ENCODE peak calls at places on chromosomes 1 and 21, in nine cellular contexts. One of them, this sample, is unnamed.

GRCh38 chr1:9315411-9316079 is 22.9 kb downstream of the SPSB1 start:
- DNase-seq in epithelial cell of esophagus: peak; percentile 71
- DNase-seq in AG04450: peak; percentile 69
- DNase-seq in uterus: no peak
- DNase-seq in fibroblast of the aortic adventitia: peak; percentile 36
- DNase-seq in bronchial epithelial cell: peak; percentile 69
- DNase-seq in HCT116: no peak
- DNase-seq in left ventricle myocardium inferior: peak; percentile 13
- DNase-seq in Peyer's patch: no peak
- DNase-seq in this sample: peak; percentile 69

GRCh38 chr1:9671377-9672140 is 20.0 kb downstream of the PIK3CD start:
- DNase-seq in epithelial cell of esophagus: peak; percentile 93
- DNase-seq in HCT116: peak; percentile 44
- DNase-seq in fibroblast of the aortic adventitia: no peak
- DNase-seq in AG04450: peak; percentile 68
- DNase-seq in bronchial epithelial cell: peak; percentile 96
- DNase-seq in left ventricle myocardium inferior: no peak
- DNase-seq in Peyer's patch: no peak
- DNase-seq in uterus: no peak
- DNase-seq in this sample: peak; percentile 63

GRCh38 chr1:198259336-198260109 is 102.7 kb downstream of the NEK7 start:
- DNase-seq in Peyer's patch: no peak
- DNase-seq in bronchial epithelial cell: no peak
- DNase-seq in HCT116: no peak
- DNase-seq in left ventricle myocardium inferior: no peak
- DNase-seq in fibroblast of the aortic adventitia: peak; percentile 28
- DNase-seq in epithelial cell of esophagus: no peak
- DNase-seq in AG04450: no peak
- DNase-seq in uterus: no peak
- DNase-seq in this sample: peak; percentile 42

GRCh38 chr1:97845805-97846204 is 75.0 kb downstream of the DPYD start:
- DNase-seq in left ventricle myocardium inferior: no peak
- DNase-seq in fibroblast of the aortic adventitia: no peak
- DNase-seq in epithelial cell of esophagus: no peak
- DNase-seq in uterus: no peak
- DNase-seq in AG04450: no peak
- DNase-seq in bronchial epithelial cell: no peak
- DNase-seq in Peyer's patch: no peak
- DNase-seq in HCT116: no peak
- DNase-seq in this sample: no peak

GRCh38 chr1:176374967-176375569 is 87.9 kb upstream of the PAPPA2 start:
- DNase-seq in AG04450: peak; percentile 23
- DNase-seq in fibroblast of the aortic adventitia: peak; percentile 83
- DNase-seq in Peyer's patch: peak; percentile 80
- DNase-seq in HCT116: peak; percentile 51
- DNase-seq in left ventricle myocardium inferior: peak; percentile 70
- DNase-seq in uterus: peak; percentile 73
- DNase-seq in epithelial cell of esophagus: peak; percentile 77
- DNase-seq in bronchial epithelial cell: peak; percentile 68
- DNase-seq in this sample: peak; percentile 79

GRCh38 chr21:44052071-44052829 is 40.1 kb downstream of the TRAPPC10 start:
- DNase-seq in fibroblast of the aortic adventitia: no peak
- DNase-seq in epithelial cell of esophagus: peak; percentile 7
- DNase-seq in uterus: no peak
- DNase-seq in Peyer's patch: no peak
- DNase-seq in left ventricle myocardium inferior: no peak
- DNase-seq in AG04450: no peak
- DNase-seq in bronchial epithelial cell: peak; percentile 15
- DNase-seq in HCT116: no peak
- DNase-seq in this sample: no peak

GRCh38 chr1:175826705-175827104 is 83.3 kb upstream of the TNR start:
- DNase-seq in HCT116: no peak
- DNase-seq in fibroblast of the aortic adventitia: no peak
- DNase-seq in epithelial cell of esophagus: no peak
- DNase-seq in left ventricle myocardium inferior: no peak
- DNase-seq in AG04450: no peak
- DNase-seq in bronchial epithelial cell: no peak
- DNase-seq in uterus: no peak
- DNase-seq in Peyer's patch: no peak
- DNase-seq in this sample: no peak

GRCh38 chr1:8062861-8063260 is 36.8 kb upstream of the ERRFI1 start:
- DNase-seq in fibroblast of the aortic adventitia: no peak
- DNase-seq in HCT116: no peak
- DNase-seq in uterus: no peak
- DNase-seq in Peyer's patch: no peak
- DNase-seq in bronchial epithelial cell: no peak
- DNase-seq in epithelial cell of esophagus: no peak
- DNase-seq in AG04450: no peak
- DNase-seq in left ventricle myocardium inferior: no peak
- DNase-seq in this sample: no peak

GRCh38 chr21:43634618-43635017 is 24.7 kb downstream of the HSF2BP start:
- DNase-seq in AG04450: no peak
- DNase-seq in bronchial epithelial cell: no peak
- DNase-seq in HCT116: no peak
- DNase-seq in fibroblast of the aortic adventitia: no peak
- DNase-seq in Peyer's patch: no peak
- DNase-seq in epithelial cell of esophagus: peak; percentile 24
- DNase-seq in uterus: no peak
- DNase-seq in left ventricle myocardium inferior: no peak
- DNase-seq in this sample: peak; percentile 60

GRCh38 chr1:113768916-113769598 is 9.8 kb upstream of the PHTF1 start:
- DNase-seq in Peyer's patch: no peak
- DNase-seq in epithelial cell of esophagus: no peak
- DNase-seq in uterus: no peak
- DNase-seq in bronchial epithelial cell: no peak
- DNase-seq in fibroblast of the aortic adventitia: no peak
- DNase-seq in AG04450: no peak
- DNase-seq in HCT116: no peak
- DNase-seq in left ventricle myocardium inferior: no peak
- DNase-seq in this sample: no peak

GRCh38 chr1:98991127-98992003 is 13.3 kb downstream of the PLPPR5 start:
- DNase-seq in uterus: no peak
- DNase-seq in HCT116: peak; percentile 40
- DNase-seq in bronchial epithelial cell: peak; percentile 99
- DNase-seq in left ventricle myocardium inferior: no peak
- DNase-seq in epithelial cell of esophagus: peak; percentile 95
- DNase-seq in AG04450: peak; percentile 47
- DNase-seq in fibroblast of the aortic adventitia: peak; percentile 88
- DNase-seq in Peyer's patch: no peak
- DNase-seq in this sample: peak; percentile 92

GRCh38 chr1:98988906-98989603 is 15.6 kb downstream of the PLPPR5 start:
- DNase-seq in bronchial epithelial cell: no peak
- DNase-seq in epithelial cell of esophagus: no peak
- DNase-seq in Peyer's patch: no peak
- DNase-seq in uterus: no peak
- DNase-seq in fibroblast of the aortic adventitia: peak; percentile 55
- DNase-seq in left ventricle myocardium inferior: no peak
- DNase-seq in HCT116: no peak
- DNase-seq in AG04450: no peak
- DNase-seq in this sample: peak; percentile 26

GRCh38 chr1:98992844-98993243 is 11.8 kb downstream of the PLPPR5 start:
- DNase-seq in AG04450: no peak
- DNase-seq in bronchial epithelial cell: no peak
- DNase-seq in Peyer's patch: no peak
- DNase-seq in left ventricle myocardium inferior: no peak
- DNase-seq in uterus: no peak
- DNase-seq in HCT116: no peak
- DNase-seq in epithelial cell of esophagus: no peak
- DNase-seq in fibroblast of the aortic adventitia: no peak
- DNase-seq in this sample: no peak
- H3K4me3 ChIP-seq in AG04450: no peak overlapping the region
- H3K4me3 ChIP-seq in bronchial epithelial cell: no peak overlapping the region
- H3K4me3 ChIP-seq in Peyer's patch: no peak overlapping the region
- H3K4me3 ChIP-seq in left ventricle myocardium inferior: no peak overlapping the region
- H3K4me3 ChIP-seq in uterus: no peak overlapping the region
- H3K4me3 ChIP-seq in HCT116: no peak overlapping the region
- H3K4me3 ChIP-seq in epithelial cell of esophagus: no peak overlapping the region
- H3K4me3 ChIP-seq in fibroblast of the aortic adventitia: no peak overlapping the region
- H3K4me3 ChIP-seq in this sample: no peak overlapping the region

GRCh38 chr1:199875337-199875736 is 152.2 kb upstream of the NR5A2 start:
- DNase-seq in bronchial epithelial cell: no peak
- DNase-seq in fibroblast of the aortic adventitia: no peak
- DNase-seq in epithelial cell of esophagus: no peak
- DNase-seq in Peyer's patch: no peak
- DNase-seq in HCT116: no peak
- DNase-seq in left ventricle myocardium inferior: no peak
- DNase-seq in AG04450: no peak
- DNase-seq in uterus: no peak
- DNase-seq in this sample: no peak
- TF ChIP-seq CTCF in bronchial epithelial cell: no peak
- TF ChIP-seq CTCF in fibroblast of the aortic adventitia: no peak
- TF ChIP-seq CTCF in epithelial cell of esophagus: no peak
- TF ChIP-seq CTCF in Peyer's patch: no peak
- TF ChIP-seq CTCF in HCT116: no peak
- TF ChIP-seq CTCF in left ventricle myocardium inferior: no peak
- TF ChIP-seq CTCF in AG04450: no peak
- TF ChIP-seq CTCF in uterus: no peak
- TF ChIP-seq CTCF in this sample: no peak

GRCh38 chr1:111990878-111991760 is 1.7 kb upstream of the KCND3 start:
- DNase-seq in epithelial cell of esophagus: peak; percentile 76
- DNase-seq in bronchial epithelial cell: peak; percentile 70
- DNase-seq in Peyer's patch: peak; percentile 47
- DNase-seq in AG04450: no peak
- DNase-seq in HCT116: peak; percentile 54
- DNase-seq in uterus: peak; percentile 76
- DNase-seq in fibroblast of the aortic adventitia: peak; percentile 35
- DNase-seq in left ventricle myocardium inferior: peak; percentile 73
- DNase-seq in this sample: peak; percentile 26
- H3K4me3 ChIP-seq in epithelial cell of esophagus: peak overlapping the region; percentile 42
- H3K4me3 ChIP-seq in bronchial epithelial cell: peak overlapping the region; percentile 47
- H3K4me3 ChIP-seq in Peyer's patch: peak overlapping the region; percentile 20
- H3K4me3 ChIP-seq in AG04450: no peak overlapping the region
- H3K4me3 ChIP-seq in HCT116: peak overlapping the region; percentile 60
- H3K4me3 ChIP-seq in uterus: peak overlapping the region; percentile 47
- H3K4me3 ChIP-seq in fibroblast of the aortic adventitia: peak overlapping the region; percentile 25
- H3K4me3 ChIP-seq in left ventricle myocardium inferior: peak overlapping the region; percentile 75
- H3K4me3 ChIP-seq in this sample: no peak overlapping the region

GRCh38 chr1:59074574-59074973 is 222.3 kb upstream of the FGGY start:
- DNase-seq in bronchial epithelial cell: no peak
- DNase-seq in HCT116: no peak
- DNase-seq in epithelial cell of esophagus: no peak
- DNase-seq in AG04450: no peak
- DNase-seq in left ventricle myocardium inferior: no peak
- DNase-seq in Peyer's patch: no peak
- DNase-seq in uterus: no peak
- DNase-seq in fibroblast of the aortic adventitia: no peak
- DNase-seq in this sample: no peak

GRCh38 chr1:59075021-59075420 is 221.9 kb upstream of the FGGY start:
- DNase-seq in epithelial cell of esophagus: no peak
- DNase-seq in left ventricle myocardium inferior: no peak
- DNase-seq in AG04450: no peak
- DNase-seq in uterus: no peak
- DNase-seq in fibroblast of the aortic adventitia: no peak
- DNase-seq in bronchial epithelial cell: no peak
- DNase-seq in Peyer's patch: no peak
- DNase-seq in HCT116: no peak
- DNase-seq in this sample: no peak

GRCh38 chr1:59078866-59079265 is 218.0 kb upstream of the FGGY start:
- DNase-seq in left ventricle myocardium inferior: no peak
- DNase-seq in epithelial cell of esophagus: no peak
- DNase-seq in bronchial epithelial cell: no peak
- DNase-seq in Peyer's patch: no peak
- DNase-seq in AG04450: no peak
- DNase-seq in uterus: no peak
- DNase-seq in HCT116: no peak
- DNase-seq in fibroblast of the aortic adventitia: no peak
- DNase-seq in this sample: no peak

GRCh38 chr1:59077739-59078503 is 219.0 kb upstream of the FGGY start:
- DNase-seq in HCT116: no peak
- DNase-seq in AG04450: no peak
- DNase-seq in Peyer's patch: no peak
- DNase-seq in uterus: no peak
- DNase-seq in fibroblast of the aortic adventitia: no peak
- DNase-seq in left ventricle myocardium inferior: no peak
- DNase-seq in bronchial epithelial cell: no peak
- DNase-seq in epithelial cell of esophagus: no peak
- DNase-seq in this sample: no peak

DNA sequence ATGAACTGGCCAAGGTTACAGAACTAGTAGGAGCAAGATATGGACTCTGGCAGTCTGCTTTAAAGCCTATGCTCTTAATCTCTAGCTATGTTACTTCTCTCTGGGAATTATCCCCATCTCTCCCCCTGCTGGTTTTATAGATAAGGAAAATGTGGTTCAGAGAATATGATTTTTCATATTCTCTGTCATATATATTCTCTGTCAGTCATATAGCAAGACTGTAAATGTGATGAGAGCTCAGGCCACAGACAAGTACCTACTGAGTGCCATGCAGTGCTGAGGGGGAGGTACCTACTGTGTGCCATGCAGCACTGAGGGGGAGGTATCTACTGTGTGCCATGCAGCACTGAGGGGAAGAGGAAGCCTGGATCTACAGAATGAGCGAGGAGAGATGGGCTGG is 220.3 kb upstream of the FGGY start:
- DNase-seq in Peyer's patch: no peak
- DNase-seq in bronchial epithelial cell: peak; percentile 34
- DNase-seq in epithelial cell of esophagus: peak; percentile 27
- DNase-seq in fibroblast of the aortic adventitia: peak; percentile 60
- DNase-seq in HCT116: no peak
- DNase-seq in AG04450: no peak
- DNase-seq in uterus: no peak
- DNase-seq in left ventricle myocardium inferior: no peak
- DNase-seq in this sample: peak; percentile 44
- TF ChIP-seq CTCF in Peyer's patch: peak; percentile 41
- TF ChIP-seq CTCF in bronchial epithelial cell: peak; percentile 13
- TF ChIP-seq CTCF in epithelial cell of esophagus: peak; percentile 38
- TF ChIP-seq CTCF in fibroblast of the aortic adventitia: peak; percentile 44
- TF ChIP-seq CTCF in HCT116: peak; percentile 12
- TF ChIP-seq CTCF in AG04450: peak; percentile 52
- TF ChIP-seq CTCF in uterus: peak; percentile 39
- TF ChIP-seq CTCF in left ventricle myocardium inferior: peak; percentile 45
- TF ChIP-seq CTCF in this sample: peak; percentile 18

GRCh38 chr1:204080163-204080903 is 7.4 kb downstream of the SOX13 start:
- DNase-seq in fibroblast of the aortic adventitia: peak; percentile 85
- DNase-seq in bronchial epithelial cell: peak; percentile 91
- DNase-seq in epithelial cell of esophagus: peak; percentile 97
- DNase-seq in AG04450: no peak
- DNase-seq in uterus: peak; percentile 88
- DNase-seq in Peyer's patch: peak; percentile 85
- DNase-seq in HCT116: peak; percentile 90
- DNase-seq in left ventricle myocardium inferior: peak; percentile 74
- DNase-seq in this sample: peak; percentile 94
- H3K4me3 ChIP-seq in fibroblast of the aortic adventitia: no peak overlapping the region
- H3K4me3 ChIP-seq in bronchial epithelial cell: no peak overlapping the region
- H3K4me3 ChIP-seq in epithelial cell of esophagus: no peak overlapping the region
- H3K4me3 ChIP-seq in AG04450: no peak overlapping the region
- H3K4me3 ChIP-seq in uterus: peak overlapping the region; percentile 7
- H3K4me3 ChIP-seq in Peyer's patch: no peak overlapping the region
- H3K4me3 ChIP-seq in HCT116: peak overlapping the region; percentile 52
- H3K4me3 ChIP-seq in left ventricle myocardium inferior: peak overlapping the region; percentile 11
- H3K4me3 ChIP-seq in this sample: no peak overlapping the region

This sample was measured in cardiac fibroblast.